ENCODE peak calls at places on chromosomes 4 and X, in four cellular contexts. One of them, this sample, is unnamed.

GRCh38 chrX:103847174-103847870 is 15.3 kb upstream of the RAB9B start:
- DNase-seq in NCI-H2029 treated with DMSO at 0.1 percent for 48 hours: no peak
- DNase-seq in tibial artery: no peak
- DNase-seq in KBM-7: no peak
- DNase-seq in this sample: no peak

GRCh38 chrX:9745417-9746115 is 20.1 kb downstream of the GPR143 start:
- DNase-seq in NCI-H2029 treated with DMSO at 0.1 percent for 48 hours: no peak
- DNase-seq in tibial artery: no peak
- DNase-seq in KBM-7: peak; percentile 90
- DNase-seq in this sample: no peak

GRCh38 chr4:53103489-53103888 is 241.4 kb downstream of the RASL11B start:
- DNase-seq in NCI-H2029 treated with DMSO at 0.1 percent for 48 hours: no peak
- DNase-seq in tibial artery: no peak
- DNase-seq in KBM-7: no peak
- DNase-seq in this sample: no peak

GRCh38 chr4:184645904-184646610 is 3.2 kb downstream of the CASP3 start:
- DNase-seq in NCI-H2029 treated with DMSO at 0.1 percent for 48 hours: no peak
- DNase-seq in tibial artery: no peak
- DNase-seq in KBM-7: no peak
- DNase-seq in this sample: no peak

GRCh38 chr4:184807797-184808718 is 17.7 kb downstream of the ACSL1 start:
- DNase-seq in NCI-H2029 treated with DMSO at 0.1 percent for 48 hours: peak; percentile 51
- DNase-seq in tibial artery: peak; percentile 57
- DNase-seq in KBM-7: no peak
- DNase-seq in this sample: no peak

GRCh38 chrX:37846141-37846540 is 1.2 kb downstream of the DYNLT3 start:
- DNase-seq in NCI-H2029 treated with DMSO at 0.1 percent for 48 hours: no peak
- DNase-seq in tibial artery: no peak
- DNase-seq in KBM-7: no peak
- DNase-seq in this sample: no peak

GRCh38 chr4:15882675-15883086 is 55.9 kb downstream of the FGFBP1 start:
- DNase-seq in NCI-H2029 treated with DMSO at 0.1 percent for 48 hours: peak; percentile 55
- DNase-seq in tibial artery: no peak
- DNase-seq in KBM-7: peak; percentile 50
- DNase-seq in this sample: peak; percentile 11

GRCh38 chrX:28120076-28120475 is 138.8 kb upstream of the DCAF8L1 start:
- DNase-seq in NCI-H2029 treated with DMSO at 0.1 percent for 48 hours: no peak
- DNase-seq in tibial artery: no peak
- DNase-seq in KBM-7: peak; percentile 84
- DNase-seq in this sample: no peak

GRCh38 chrX:110178179-110178865 is 139.6 kb downstream of the AMMECR1 start:
- DNase-seq in NCI-H2029 treated with DMSO at 0.1 percent for 48 hours: no peak
- DNase-seq in tibial artery: no peak
- DNase-seq in KBM-7: no peak
- DNase-seq in this sample: peak; percentile 24

GRCh38 chrX:334331-334891 is 15.8 kb upstream of the GTPBP6 start:
- DNase-seq in NCI-H2029 treated with DMSO at 0.1 percent for 48 hours: no peak
- DNase-seq in tibial artery: no peak
- DNase-seq in KBM-7: no peak
- DNase-seq in this sample: no peak

GRCh38 chr4:122992111-122992510 is 69.7 kb upstream of the NUDT6 start:
- DNase-seq in NCI-H2029 treated with DMSO at 0.1 percent for 48 hours: no peak
- DNase-seq in tibial artery: no peak
- DNase-seq in KBM-7: no peak
- DNase-seq in this sample: no peak

GRCh38 chr4:71307729-71308128 is 31.1 kb upstream of the SLC4A4 start:
- DNase-seq in NCI-H2029 treated with DMSO at 0.1 percent for 48 hours: no peak
- DNase-seq in tibial artery: no peak
- DNase-seq in KBM-7: no peak
- DNase-seq in this sample: no peak